ENCODE peak calls at places on chromosomes 3 and 15, in four cellular contexts. Y is uterus, B is sigmoid colon, O is astrocyte. M is an unnamed sample. For H3K9me3, the result is how much of the 10 kb centered on the place peaks cover.

GRCh38 chr15:60760646-60761504 is 281.9 kb upstream of the ICE2 start:
- DNase-seq in B (no peak), O (peak), Y (no peak), M (no peak)

GRCh38 chr3:48747015-48747615 is 30.1 kb upstream of the IP6K2 start:
- DNase-seq in O (no peak), B (no peak), Y (no peak), M (no peak)

GRCh38 chr15:67914537-67915373 is 74.9 kb upstream of the RNU6-1 start:
- DNase-seq in O (peak), Y (peak), B (peak), M (peak)

GRCh38 chr3:70840106-70840870 is 527.9 kb upstream of the MDFIC2 start:
- DNase-seq in O (peak), B (no peak), Y (no peak), M (no peak)

GRCh38 chr3:42377681-42378080 is 32.7 kb downstream of the LYZL4 start:
- DNase-seq in B (no peak), Y (no peak), O (peak), M (no peak)

GRCh38 chr3:140629351-140630137 is 48.3 kb upstream of the TRIM42 start:
- DNase-seq in B (no peak), O (peak), Y (no peak), M (no peak)

GRCh38 chr3:150168694-150169093 is 198.0 kb upstream of the PFN2 start:
- DNase-seq in O (peak), Y (peak), B (peak), M (peak)

GRCh38 chr15:73571346-73571745 is 61.8 kb downstream of the NPTN start:
- DNase-seq in O (no peak), B (no peak), Y (no peak), M (no peak)

GRCh38 chr3:11288786-11289637 is 16.8 kb downstream of the ATG7 start:
- DNase-seq in B (no peak), O (peak), Y (no peak), M (peak)

DNA sequence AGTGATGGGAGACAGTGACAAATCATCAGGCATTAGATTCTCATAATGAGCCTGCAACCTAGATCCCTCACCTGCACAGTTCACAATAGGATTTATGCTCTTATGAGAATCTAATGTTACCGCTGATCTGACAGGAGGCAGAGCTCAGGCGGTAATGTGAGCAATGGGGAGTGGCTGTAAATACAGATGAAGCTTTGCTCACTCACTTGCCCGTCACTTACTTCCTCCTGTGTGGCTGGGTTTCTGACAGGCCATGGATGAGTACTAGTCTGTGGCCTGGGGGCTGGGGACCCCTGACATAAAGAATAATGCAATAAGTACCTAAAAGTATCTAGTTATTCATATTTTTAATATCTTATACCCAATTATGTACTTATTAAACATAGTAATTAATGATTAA is 15.6 kb downstream of the IQCB1 start:
- DNase-seq in Y (no peak), B (no peak), O (no peak), M (no peak)
- H3K27ac ChIP-seq in Y (no peak), B (no peak), O (no peak), M (no peak)

DNA sequence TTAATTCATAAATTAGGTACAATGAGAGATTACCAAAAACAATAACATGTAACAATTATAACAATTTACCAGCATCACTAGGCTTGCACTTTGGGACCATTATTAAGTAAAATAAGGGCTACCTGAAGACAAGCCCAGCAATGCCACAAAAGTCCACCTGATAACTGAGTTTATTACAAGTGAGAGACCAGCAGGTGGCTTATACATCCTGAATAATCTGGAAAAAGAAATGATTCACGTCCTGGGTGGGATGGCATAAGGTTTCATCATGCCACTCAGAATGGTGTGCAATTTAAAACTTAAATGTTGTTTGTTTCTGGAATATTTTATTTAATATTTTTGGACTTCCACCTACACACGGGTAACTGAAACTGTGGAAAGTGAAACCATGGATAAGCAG is 1287.1 kb upstream of the GBE1 start:
- DNase-seq in B (no peak), O (no peak), Y (no peak), M (no peak)
- TF ChIP-seq CTCF in B (no peak), O (no peak), Y (no peak), M (no peak)

DNA sequence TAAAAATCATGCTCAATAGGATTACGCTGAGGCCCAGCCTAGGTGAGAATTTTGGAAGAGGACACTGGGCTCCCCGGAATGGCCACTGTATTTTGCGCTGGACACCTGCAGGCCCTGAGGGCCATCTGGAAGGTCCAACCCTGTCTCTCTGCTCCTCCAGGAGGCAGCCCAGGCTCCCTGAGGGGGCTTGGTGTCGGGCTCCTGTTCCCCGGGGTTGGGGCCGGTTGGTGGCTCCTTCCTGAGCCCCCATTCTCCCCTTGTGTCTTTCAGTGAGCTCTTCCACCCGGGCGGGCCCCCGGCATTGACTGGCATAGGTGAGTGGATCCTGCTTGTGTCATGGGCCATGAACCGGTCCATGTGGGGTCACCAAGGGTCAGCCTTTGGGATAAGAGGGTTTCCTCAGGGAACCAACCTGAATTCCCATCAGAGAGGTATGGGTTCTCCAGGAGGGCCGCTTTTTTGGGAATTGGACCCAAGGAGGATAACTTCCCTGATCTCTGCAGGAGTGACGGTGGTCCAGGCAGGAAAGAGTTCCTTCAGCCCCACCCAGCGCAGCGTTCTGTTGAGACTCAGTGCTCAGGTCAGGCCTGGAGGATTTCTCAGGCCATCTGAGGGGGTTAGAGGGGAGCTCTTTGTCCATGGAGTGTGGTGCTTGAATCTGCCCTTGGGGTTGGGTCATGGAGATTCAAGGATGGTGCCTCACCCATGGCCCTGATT is 187.8 kb downstream of the UBE3A start:
- DNase-seq in Y (no peak), O (no peak), B (peak), M (no peak)
- H3K9me3 ChIP-seq in Y (under half), O (under half), B (under half), M (under half)

GRCh38 chr3:127708837-127709236 is 36.1 kb downstream of the ABTB1 start:
- DNase-seq in B (no peak), O (no peak), Y (no peak), M (no peak)
- H3K27ac ChIP-seq in B (peak), O (no peak), Y (no peak), M (peak)

DNA sequence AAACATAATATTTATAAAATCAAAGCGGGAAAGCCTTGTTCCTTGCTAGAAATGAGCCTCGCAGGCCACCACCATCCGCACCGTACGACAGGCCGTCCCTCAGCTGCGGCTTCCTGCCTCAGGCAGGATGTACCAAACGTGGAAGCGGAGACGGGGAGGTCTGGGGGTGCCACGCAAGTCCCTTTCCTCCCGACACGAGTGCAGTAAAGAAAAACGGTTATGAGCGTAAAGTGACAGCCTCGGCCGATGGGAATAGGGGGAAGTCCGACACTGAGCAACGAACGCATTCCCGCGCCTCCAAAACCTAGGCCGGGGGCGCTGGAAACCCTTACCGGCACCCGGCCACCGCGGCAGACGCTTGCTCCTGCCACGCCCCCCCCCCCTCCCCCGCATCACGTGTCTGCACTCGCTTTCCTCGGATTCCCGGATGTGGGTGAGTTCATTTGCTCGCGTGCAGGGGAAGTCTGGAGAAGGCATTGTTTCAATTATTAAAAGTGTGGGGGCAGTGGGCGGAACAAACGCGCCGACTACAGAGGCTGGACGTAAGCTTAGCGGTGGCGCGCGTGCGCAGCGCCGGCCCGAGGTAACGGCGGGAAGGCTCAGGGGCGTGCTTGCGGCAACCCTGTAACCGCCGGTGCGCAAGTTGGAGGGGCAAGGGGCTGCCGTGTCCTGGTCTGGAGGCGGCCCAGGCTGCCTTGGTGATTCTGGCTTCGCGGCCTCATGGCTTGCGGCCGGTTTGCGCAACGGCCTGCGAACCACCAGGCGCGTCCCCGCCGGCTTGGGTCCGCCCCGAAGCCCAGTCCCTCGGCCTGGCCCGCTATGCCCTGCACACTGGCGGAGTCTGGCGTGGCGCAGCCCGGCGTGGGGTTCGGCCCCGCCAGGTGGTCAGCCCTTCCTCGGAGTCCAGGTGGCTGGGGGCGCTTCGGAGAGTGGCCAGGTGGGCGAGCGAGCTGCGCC is at the start of the genes ANAPC13 and CEP63:
- DNase-seq in B (peak), Y (peak), O (peak), M (peak)
- TF ChIP-seq CTCF in B (no peak), Y (peak), O (no peak), M (no peak)

DNA sequence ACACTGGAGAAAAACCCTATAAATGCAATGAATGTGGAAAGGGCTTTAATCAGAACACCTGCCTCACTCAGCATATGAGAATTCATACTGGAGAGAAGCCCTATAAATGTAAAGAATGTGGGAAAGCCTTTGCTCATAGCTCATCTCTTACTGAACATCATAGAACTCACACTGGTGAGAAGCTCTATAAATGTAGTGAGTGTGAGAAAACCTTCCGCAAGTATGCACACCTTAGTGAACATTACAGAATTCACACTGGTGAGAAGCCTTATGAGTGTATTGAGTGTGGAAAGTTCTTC is 7.4 kb upstream of the ZNF501 start:
- DNase-seq in B (no peak), Y (no peak), O (no peak), M (no peak)
- H3K9me3 ChIP-seq in B (half or more), Y (under half), O (half or more), M (half or more)

GRCh38 chr15:95278532-95279265 is 1047.3 kb downstream of the MCTP2 start:
- DNase-seq in Y (no peak), O (no peak), B (no peak), M (no peak)
- H3K27ac ChIP-seq in Y (peak), O (no peak), B (peak), M (peak)

M was measured in heart right ventricle.